ENCODE peak calls at places on chromosomes 16 and 17, in six cellular contexts. T is cardiac fibroblast, B is colonic mucosa, V is psoas muscle, G is tibial nerve, W is mesothelial cell of epicardium. C is an unnamed sample.

GRCh38 chr17:28338056-28338768 is 2.7 kb downstream of the TNFAIP1 start:
- DNase-seq in B (no peak), W (no peak), G (no peak), V (no peak), T (peak), C (peak)

GRCh38 chr17:83091257-83092141 is 12.1 kb downstream of the METRNL start:
- DNase-seq in G (no peak), B (peak), V (no peak), W (no peak), T (no peak), C (no peak)

GRCh38 chr17:18857864-18858566 is at the start of gene PRPSAP2:
- DNase-seq in W (peak), V (peak), T (peak), G (peak), B (peak), C (peak)

GRCh38 chr17:58200024-58200633 is 7.6 kb downstream of the EPX start:
- DNase-seq in V (peak), W (no peak), T (peak), B (peak), G (no peak), C (peak)

GRCh38 chr16:67207857-67208524 is 9.1 kb downstream of the ELMO3 start:
- DNase-seq in B (no peak), T (no peak), W (no peak), V (peak), G (no peak), C (peak)

GRCh38 chr16:47018223-47018891 is 44.9 kb upstream of the DNAJA2 start:
- DNase-seq in W (no peak), T (peak), G (no peak), B (peak), V (no peak), C (peak)

GRCh38 chr17:73552300-73553088 is 91.8 kb downstream of the SDK2 start:
- DNase-seq in V (no peak), B (no peak), W (no peak), G (no peak), T (no peak), C (no peak)

GRCh38 chr16:12617401-12617819 is 186.3 kb downstream of the CPPED1 start:
- DNase-seq in V (no peak), W (no peak), B (no peak), G (no peak), T (no peak), C (no peak)

GRCh38 chr16:28984619-28985135 is at the start of gene LAT:
- DNase-seq in G (no peak), T (no peak), B (peak), W (no peak), V (peak), C (no peak)

GRCh38 chr16:64738321-64738960 is 383.4 kb downstream of the CDH11 start:
- DNase-seq in V (no peak), B (no peak), W (no peak), G (no peak), T (peak), C (peak)

GRCh38 chr16:66746682-66747081 is 4.7 kb downstream of the DYNC1LI2 start:
- DNase-seq in B (no peak), V (no peak), G (no peak), T (no peak), W (no peak), C (peak)

GRCh38 chr16:26830716-26831115 is 236.0 kb upstream of the C16orf82 start:
- DNase-seq in T (no peak), G (no peak), W (no peak), B (no peak), V (no peak), C (peak)

GRCh38 chr17:7897773-7898172 is 9.2 kb downstream of the CHD3 start:
- DNase-seq in B (no peak), V (no peak), W (no peak), G (no peak), T (peak), C (peak)

GRCh38 chr16:83915081-83915480 is 16.2 kb downstream of the MLYCD start:
- DNase-seq in T (no peak), V (no peak), W (no peak), G (no peak), B (no peak), C (no peak)

GRCh38 chr16:65119905-65120341 is 1.9 kb downstream of the CDH11 start:
- DNase-seq in G (no peak), B (no peak), W (no peak), V (no peak), T (peak), C (peak)

GRCh38 chr17:49926886-49927285 is 42.1 kb upstream of the DLX4 start:
- DNase-seq in W (no peak), G (no peak), B (no peak), V (peak), T (peak), C (no peak)

GRCh38 chr16:10027553-10027952 is 154.7 kb downstream of the GRIN2A start:
- DNase-seq in B (no peak), W (no peak), T (no peak), G (no peak), V (no peak), C (no peak)

GRCh38 chr16:10031955-10032354 is 150.3 kb downstream of the GRIN2A start:
- DNase-seq in W (no peak), T (no peak), B (no peak), V (no peak), G (no peak), C (no peak)

GRCh38 chr16:10028644-10029043 is 153.6 kb downstream of the GRIN2A start:
- DNase-seq in V (no peak), W (no peak), G (no peak), B (no peak), T (no peak), C (no peak)

GRCh38 chr16:10033561-10033960 is 148.7 kb downstream of the GRIN2A start:
- DNase-seq in V (no peak), T (no peak), W (no peak), B (no peak), G (no peak), C (no peak)

GRCh38 chr16:10031473-10031872 is 150.8 kb downstream of the GRIN2A start:
- DNase-seq in B (no peak), W (no peak), T (no peak), V (no peak), G (no peak), C (peak)
- TF ChIP-seq CTCF in B (no peak), W (no peak), T (no peak), V (no peak), G (no peak), C (peak)

DNA sequence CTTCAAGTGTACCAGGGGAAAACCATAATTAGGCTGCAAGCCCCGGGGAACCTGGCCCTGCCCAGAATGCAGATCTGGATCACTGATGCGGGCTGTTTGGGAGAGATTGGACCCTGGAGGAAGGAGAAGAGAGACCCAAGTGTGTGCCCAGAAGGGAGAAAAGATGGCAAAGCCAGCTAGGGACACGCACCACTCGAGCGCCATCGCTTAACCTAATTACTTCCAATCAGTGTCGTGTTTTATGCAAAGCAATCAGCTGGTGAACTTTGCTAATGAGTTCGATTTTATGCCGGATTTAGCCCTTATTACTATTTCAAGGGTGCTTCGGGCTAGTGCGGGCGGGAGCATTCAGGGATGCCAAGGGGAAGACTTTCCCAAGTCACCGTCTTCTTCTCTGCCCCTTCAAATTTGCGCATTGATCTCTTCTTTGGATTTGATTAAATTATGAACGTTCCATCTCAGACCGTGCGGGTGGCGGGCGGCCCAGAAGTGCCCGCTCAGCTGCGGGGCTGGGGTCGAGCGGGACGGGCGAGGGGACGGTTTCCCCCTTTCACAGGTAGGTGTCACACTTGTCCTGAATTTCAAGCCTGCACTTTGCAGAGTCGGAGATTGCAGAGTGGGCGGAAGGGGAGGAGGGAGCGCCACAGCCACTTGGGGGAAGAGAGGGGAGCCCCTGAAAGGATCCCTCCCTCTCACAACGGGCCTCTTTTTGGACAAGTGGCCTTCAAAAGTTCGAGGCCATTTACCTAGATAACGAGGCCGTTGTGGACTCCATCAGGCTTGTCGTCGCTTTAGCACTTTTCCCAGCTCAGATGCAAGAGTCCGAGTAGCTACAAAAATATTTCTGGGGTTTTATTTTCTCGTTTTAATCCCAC is 4.1 kb downstream of the IRX5 start:
- DNase-seq in V (peak), W (no peak), B (no peak), G (no peak), T (no peak), C (peak)
- TF ChIP-seq CTCF in V (peak), W (no peak), B (no peak), G (no peak), T (no peak), C (peak)

DNA sequence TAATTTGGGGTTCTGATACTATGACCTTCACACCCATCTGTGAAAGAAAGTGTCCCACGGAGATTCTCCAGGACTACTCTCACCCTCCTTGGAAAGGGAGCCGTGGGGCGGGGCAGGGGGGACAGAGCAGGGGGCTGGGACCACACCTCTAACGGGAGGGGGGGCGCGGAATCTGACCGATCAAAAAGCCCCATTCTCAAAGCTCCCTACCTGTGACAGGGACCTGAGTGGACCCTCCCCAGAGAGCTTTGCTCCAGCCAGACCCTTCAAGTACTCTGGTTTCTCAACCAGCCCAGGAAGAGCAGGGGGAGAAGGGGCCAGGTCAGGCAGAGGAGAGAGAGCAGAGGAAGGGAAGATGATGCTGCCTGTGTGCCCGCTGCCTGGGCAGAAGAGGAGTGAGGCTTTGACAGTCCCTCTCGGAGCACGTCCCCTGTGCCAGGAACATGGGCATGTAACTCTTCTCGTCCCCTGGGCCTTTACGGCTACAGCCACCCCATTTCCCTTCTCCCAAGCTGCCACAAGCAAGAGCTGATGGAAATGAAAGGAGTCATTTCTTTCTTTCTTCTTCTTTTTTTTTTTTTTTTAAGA is 673 bp downstream of the XAF1 start:
- DNase-seq in G (no peak), B (no peak), T (no peak), V (no peak), W (no peak), C (no peak)
- TF ChIP-seq CTCF in G (no peak), B (no peak), T (no peak), V (no peak), W (no peak), C (no peak)

DNA sequence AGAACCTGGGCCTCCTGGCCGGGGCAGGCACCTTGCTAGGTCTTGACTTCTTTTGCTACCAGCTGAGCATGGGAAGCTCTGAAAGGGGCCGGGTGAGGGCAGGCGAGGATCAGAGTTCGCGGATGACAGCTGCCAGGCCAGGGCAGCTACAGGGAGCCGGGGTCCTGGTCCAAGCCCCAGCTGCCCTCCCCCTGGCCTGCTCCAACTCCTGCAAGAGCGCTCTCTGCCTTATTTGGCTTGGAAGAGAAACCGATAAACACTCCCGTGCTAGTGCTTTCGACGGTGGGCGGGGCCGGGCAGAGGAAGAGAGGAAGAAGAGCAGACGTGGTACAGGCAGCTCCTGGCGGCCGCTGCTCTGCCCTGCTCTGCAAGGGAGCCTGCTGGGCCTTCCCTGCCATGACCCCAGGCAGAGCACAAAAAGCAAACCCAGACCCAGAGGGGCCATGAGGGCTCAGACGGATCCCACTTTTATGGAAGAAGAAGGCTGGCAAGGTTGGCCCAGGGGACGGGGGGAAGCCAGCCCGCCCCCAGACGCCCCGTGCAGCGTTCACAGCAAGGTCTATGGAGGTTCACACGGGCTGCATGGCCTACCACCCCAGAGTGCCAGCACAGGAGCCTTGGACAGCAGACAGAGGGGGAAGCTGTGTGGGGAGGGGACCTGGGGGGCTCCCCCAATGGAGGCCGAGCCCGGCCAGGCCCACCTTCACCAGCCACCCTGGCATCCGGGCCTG is 25.6 kb downstream of the PIEZO1 start:
- DNase-seq in V (no peak), T (peak), G (no peak), B (peak), W (no peak), C (peak)
- TF ChIP-seq CTCF in V (no peak), T (no peak), G (peak), B (no peak), W (no peak), C (no peak)

GRCh38 chr16:71439531-71439930 is 2.3 kb downstream of the TLE7 start:
- DNase-seq in W (no peak), G (no peak), B (no peak), T (peak), V (no peak), C (no peak)

GRCh38 chr16:71442041-71442440 is at the start of gene TLE7:
- DNase-seq in T (no peak), B (peak), W (no peak), G (no peak), V (no peak), C (no peak)

GRCh38 chr16:71441348-71441781 is 489 bp downstream of the TLE7 start:
- DNase-seq in G (no peak), B (no peak), V (no peak), W (no peak), T (no peak), C (no peak)

GRCh38 chr16:71443714-71444113 is 1.9 kb upstream of the TLE7 start:
- DNase-seq in V (no peak), W (no peak), T (no peak), B (no peak), G (no peak), C (no peak)

GRCh38 chr16:71440669-71441347 is 1.0 kb downstream of the TLE7 start:
- DNase-seq in V (no peak), W (no peak), G (no peak), T (no peak), B (no peak), C (no peak)
- TF ChIP-seq CTCF in V (no peak), W (no peak), G (no peak), T (peak), B (no peak), C (no peak)

DNA sequence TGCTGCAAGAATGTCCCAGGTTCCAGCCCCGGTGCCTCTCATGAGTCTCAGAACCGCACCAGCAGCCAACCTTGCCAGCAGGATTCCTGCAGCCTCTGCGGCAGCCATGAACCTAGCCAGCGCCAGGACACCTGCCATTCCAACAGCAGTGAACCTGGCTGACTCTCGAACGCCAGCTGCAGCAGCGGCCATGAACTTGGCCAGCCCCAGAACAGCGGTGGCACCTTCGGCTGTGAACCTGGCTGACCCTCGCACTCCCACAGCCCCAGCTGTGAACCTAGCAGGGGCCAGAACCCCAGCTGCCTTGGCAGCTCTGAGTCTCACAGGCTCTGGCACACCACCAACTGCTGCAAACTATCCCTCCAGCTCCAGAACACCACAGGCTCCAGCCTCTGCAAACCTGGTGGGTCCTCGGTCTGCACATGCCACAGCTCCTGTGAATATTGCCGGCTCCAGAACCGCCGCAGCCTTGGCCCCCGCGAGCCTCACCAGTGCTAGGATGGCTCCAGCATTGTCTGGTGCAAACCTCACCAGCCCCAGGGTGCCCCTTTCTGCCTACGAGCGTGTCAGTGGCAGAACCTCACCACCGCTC is 9.8 kb downstream of the ELOB start:
- DNase-seq in G (no peak), B (no peak), W (no peak), T (no peak), V (no peak), C (no peak)
- TF ChIP-seq CTCF in G (no peak), B (no peak), W (no peak), T (no peak), V (no peak), C (no peak)